ENCODE peak calls at places on chromosome 4, in seven cellular contexts. A is naive thymus-derived CD8-positive, alpha-beta T cell; T is stimulated activated CD4-positive, alpha-beta T cell treated with anti-CD3 and anti-CD28 coated beads, Interleukin-1b, Interleukin-23, amount 100 ng/mL, for 1 hour; R is hippocampal formation; P is amniotic stem cell; Y is RWPE1; V is RCC 7860. J is an unnamed sample.

GRCh38 chr4:37188100-37188499 is 56.4 kb upstream of the NWD2 start:
- DNase-seq in A (no peak), T (no peak), R (no peak), P (no peak), Y (no peak), V (no peak), J (no peak)

GRCh38 chr4:69092190-69092589 is 4.1 kb upstream of the UGT2B7 start:
- DNase-seq in A (no peak), T (no peak), R (no peak), P (no peak), Y (peak), V (peak), J (no peak)

GRCh38 chr4:26368685-26369084 is 47.9 kb downstream of the RBPJ start:
- DNase-seq in A (no peak), T (no peak), R (no peak), P (no peak), Y (no peak), V (no peak), J (no peak)

GRCh38 chr4:134777626-134778025 is 576.0 kb upstream of the PABPC4L start:
- DNase-seq in A (no peak), T (no peak), R (no peak), P (no peak), Y (peak), V (no peak), J (peak)

GRCh38 chr4:48578132-48578964 is 88.3 kb downstream of the ZAR1 start:
- DNase-seq in A (peak), T (peak), R (peak), P (peak), Y (peak), V (peak), J (peak)

GRCh38 chr4:128483816-128484215 is 196.2 kb upstream of the PGRMC2 start:
- DNase-seq in A (no peak), T (no peak), R (no peak), P (no peak), Y (no peak), V (no peak), J (no peak)

GRCh38 chr4:140150636-140150885 is 3.4 kb downstream of the MAML3 start:
- DNase-seq in A (no peak), T (no peak), R (no peak), P (no peak), Y (peak), V (no peak), J (no peak)

GRCh38 chr4:42965326-42965725 is 72.8 kb downstream of the GRXCR1 start:
- DNase-seq in A (no peak), T (no peak), R (no peak), P (no peak), Y (peak), V (no peak), J (no peak)

GRCh38 chr4:109160494-109160893 is 142.0 kb downstream of the COL25A1 start:
- DNase-seq in A (no peak), T (no peak), R (no peak), P (no peak), Y (no peak), V (no peak), J (no peak)

GRCh38 chr4:123453006-123453685 is 56.6 kb downstream of the SPRY1 start:
- DNase-seq in A (no peak), T (no peak), R (no peak), P (no peak), Y (no peak), V (no peak), J (no peak)

GRCh38 chr4:41509411-41510008 is 28.4 kb upstream of the LIMCH1 start:
- DNase-seq in A (no peak), T (no peak), R (peak), P (no peak), Y (no peak), V (no peak), J (no peak)

GRCh38 chr4:22237155-22237751 is 278.6 kb downstream of the ADGRA3 start:
- DNase-seq in A (peak), T (no peak), R (no peak), P (no peak), Y (no peak), V (no peak), J (no peak)

J was measured in LoVo.